ENCODE peak calls at places on chromosomes 2 and 18, in eight cellular contexts. E is heart left ventricle, D is BJ, A is GM13976, K is nephron progenitor cell, V is cardiac muscle cell, S is brain microvascular endothelial cell, L is GM20000. U is an unnamed sample.
A peak's percentile ranks its signal among the peaks of the same experiment; 100 is the strongest.

GRCh38 chr2:105744091-105744908 is 412 bp upstream of the NCK2 start:
- DNase-seq in L (peak; percentile 96), D (no peak), S (no peak), V (peak; percentile 68), E (peak; percentile 80), K (peak; percentile 77), A (peak; percentile 91), U (peak; percentile 59)

GRCh38 chr2:172480301-172481218 is 53.2 kb downstream of the ITGA6 start:
- DNase-seq in L (no peak), D (no peak), V (peak; percentile 51), E (peak; percentile 64), S (peak; percentile 12), K (peak; percentile 38), A (no peak), U (no peak)

GRCh38 chr2:233059797-233060499 is at the start of gene INPP5D:
- DNase-seq in L (peak; percentile 81), E (peak; percentile 71), A (peak; percentile 85), D (no peak), V (no peak), K (no peak), S (no peak), U (no peak)

GRCh38 chr2:239052720-239053665 is 205.1 kb downstream of the TWIST2 start:
- DNase-seq in S (no peak), V (no peak), K (no peak), A (no peak), D (no peak), E (no peak), L (no peak), U (no peak)

GRCh38 chr18:9876867-9877654 is 8.7 kb upstream of the TXNDC2 start:
- DNase-seq in K (no peak), E (no peak), V (peak; percentile 99), S (peak; percentile 92), L (no peak), D (peak; percentile 70), A (no peak), U (no peak)

GRCh38 chr2:28665041-28665704 is 86.5 kb upstream of the PPP1CB start:
- DNase-seq in D (peak; percentile 29), S (peak; percentile 54), K (no peak), V (peak; percentile 95), L (no peak), E (peak; percentile 71), A (no peak), U (no peak)

GRCh38 chr2:157783180-157783579 is 93.0 kb downstream of the ACVR1 start:
- DNase-seq in K (no peak), L (no peak), E (no peak), D (no peak), S (no peak), V (no peak), A (no peak), U (no peak)

GRCh38 chr2:230575640-230576324 is 136.9 kb upstream of the CAB39 start:
- DNase-seq in V (no peak), E (no peak), L (no peak), K (no peak), A (no peak), S (no peak), D (no peak), U (no peak)

GRCh38 chr2:70133521-70134348 is 46.5 kb downstream of the PCBP1 start:
- DNase-seq in D (no peak), V (peak; percentile 65), S (peak; percentile 34), E (no peak), L (peak; percentile 30), A (peak; percentile 32), K (no peak), U (no peak)

GRCh38 chr2:46991985-46992384 is 76.4 kb upstream of the MCFD2 start:
- DNase-seq in D (no peak), S (no peak), K (no peak), A (no peak), E (no peak), V (no peak), L (no peak), U (no peak)

GRCh38 chr2:46988733-46989481 is 73.3 kb upstream of the MCFD2 start:
- DNase-seq in K (peak; percentile 32), D (no peak), E (no peak), S (no peak), V (no peak), L (no peak), A (no peak), U (no peak)

GRCh38 chr2:46990231-46990588 is 74.6 kb upstream of the MCFD2 start:
- DNase-seq in K (no peak), A (no peak), D (no peak), V (no peak), E (no peak), S (no peak), L (no peak), U (no peak)

GRCh38 chr2:46988230-46988629 is 72.6 kb upstream of the MCFD2 start:
- DNase-seq in L (no peak), V (no peak), D (no peak), E (no peak), A (no peak), K (no peak), S (no peak), U (no peak)

DNA sequence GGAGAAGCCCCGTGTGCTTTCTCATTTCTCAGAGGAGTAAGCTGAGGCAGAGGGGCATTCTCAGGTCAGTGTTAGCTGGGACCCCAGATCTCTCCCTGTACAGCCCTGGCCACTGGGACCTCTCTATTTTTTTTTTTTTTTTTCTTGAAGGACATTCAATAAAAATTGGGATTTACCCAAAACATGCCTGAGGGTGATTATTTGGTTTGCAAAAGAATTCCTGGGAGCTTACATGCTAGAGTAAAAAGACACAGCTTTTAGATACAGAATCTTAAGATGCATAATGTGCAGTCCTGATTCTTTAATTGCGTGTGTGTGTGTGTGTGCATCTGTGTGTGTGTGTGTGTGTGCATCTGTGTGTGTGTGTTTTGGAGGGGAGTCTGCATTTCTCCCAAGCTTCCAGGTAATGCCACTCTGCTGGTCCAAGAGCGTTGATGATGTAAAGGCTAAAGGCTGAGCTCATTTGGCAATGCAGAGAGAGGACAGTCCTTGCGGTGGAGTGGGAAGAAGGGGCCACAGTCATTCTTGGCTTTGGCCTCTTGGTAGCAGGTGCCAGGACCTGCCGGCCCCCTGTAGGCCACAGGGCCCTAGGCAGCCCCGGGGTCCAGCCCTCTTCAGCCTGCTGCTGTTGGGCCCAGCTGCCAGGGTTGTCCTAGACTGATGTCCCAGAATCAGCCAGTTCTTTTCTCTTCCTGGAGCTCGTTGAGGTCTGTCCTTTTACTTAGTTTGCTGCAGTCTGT is 74.1 kb upstream of the MCFD2 start:
- DNase-seq in L (no peak), V (no peak), D (no peak), E (no peak), S (no peak), K (no peak), A (no peak), U (no peak)
- TF ChIP-seq CTCF in L (no peak), V (no peak), D (no peak), E (no peak), S (no peak), K (no peak), A (no peak), U (no peak)

GRCh38 chr2:228655341-228655740 is 473.9 kb upstream of the SPHKAP start:
- DNase-seq in S (no peak), V (no peak), E (no peak), L (no peak), K (no peak), D (no peak), A (no peak), U (no peak)

GRCh38 chr2:228654707-228655106 is 473.2 kb upstream of the SPHKAP start:
- DNase-seq in S (no peak), V (no peak), D (no peak), L (no peak), A (no peak), E (no peak), K (no peak), U (no peak)

GRCh38 chr2:228658998-228659397 is 477.5 kb upstream of the SPHKAP start:
- DNase-seq in V (peak; percentile 95), D (peak; percentile 49), A (no peak), S (peak; percentile 87), E (no peak), K (no peak), L (no peak), U (no peak)

GRCh38 chr2:228653884-228654283 is 472.4 kb upstream of the SPHKAP start:
- DNase-seq in V (no peak), K (no peak), D (no peak), A (no peak), E (no peak), S (no peak), L (no peak), U (no peak)

DNA sequence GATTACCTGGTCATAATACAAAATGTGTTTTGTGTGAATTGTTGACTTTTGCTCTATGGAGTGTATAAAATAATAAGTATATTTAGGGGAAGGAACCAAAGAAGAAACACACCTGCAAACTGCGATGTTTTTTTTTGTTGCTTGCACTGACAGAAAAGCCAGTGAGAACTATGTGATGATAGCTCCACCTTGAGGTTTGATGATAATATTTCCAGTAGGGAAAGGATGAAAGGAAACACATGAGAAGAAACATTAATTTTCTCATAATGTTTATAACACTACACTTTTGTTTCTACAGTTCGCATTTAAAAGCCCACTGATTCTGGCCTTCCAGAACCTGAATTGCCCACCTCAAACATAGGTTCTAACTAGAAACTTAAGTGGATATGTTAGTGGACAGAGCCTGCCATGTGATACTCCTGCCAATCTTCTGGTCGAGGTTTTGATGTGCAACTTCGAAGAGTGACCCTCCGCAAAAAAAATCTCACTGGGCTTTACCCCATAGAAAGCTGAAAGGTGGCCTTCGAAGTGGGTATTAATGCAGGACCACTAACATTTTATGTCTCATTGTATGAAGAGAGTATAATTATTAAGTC is 476.4 kb upstream of the SPHKAP start:
- DNase-seq in L (peak; percentile 8), K (no peak), D (no peak), S (no peak), E (no peak), A (no peak), V (peak; percentile 62), U (no peak)
- TF ChIP-seq CTCF in L (peak; percentile 22), K (peak; percentile 54), D (peak; percentile 57), S (peak; percentile 40), E (peak; percentile 37), A (peak; percentile 13), V (peak; percentile 47), U (peak; percentile 53)

GRCh38 chr2:30445266-30445821 is 1.7 kb upstream of the LCLAT1 start:
- DNase-seq in D (no peak), E (no peak), L (no peak), V (no peak), S (no peak), A (no peak), K (no peak), U (no peak)

GRCh38 chr2:30448308-30448707 is 1.3 kb downstream of the LCLAT1 start:
- DNase-seq in D (no peak), A (no peak), S (no peak), V (no peak), E (no peak), K (no peak), L (no peak), U (no peak)

GRCh38 chr2:30450025-30450424 is 3.0 kb downstream of the LCLAT1 start:
- DNase-seq in E (no peak), S (no peak), L (no peak), A (no peak), V (no peak), K (no peak), D (no peak), U (no peak)

GRCh38 chr2:30446602-30447148 is 371 bp upstream of the LCLAT1 start:
- DNase-seq in S (no peak), A (no peak), V (peak; percentile 30), L (no peak), K (no peak), E (no peak), D (no peak), U (no peak)

GRCh38 chr2:30447149-30448045 is at the start of gene LCLAT1:
- DNase-seq in L (peak; percentile 88), E (peak; percentile 87), V (peak; percentile 81), K (peak; percentile 79), D (no peak), A (peak; percentile 92), S (peak; percentile 57), U (peak; percentile 83)
- TF ChIP-seq CTCF in L (no peak), E (no peak), V (no peak), K (no peak), D (peak; percentile 22), A (no peak), S (peak; percentile 15), U (no peak)

GRCh38 chr2:198321522-198322088 is 517.2 kb downstream of the PLCL1 start:
- DNase-seq in E (no peak), V (peak; percentile 14), D (no peak), A (no peak), L (no peak), K (no peak), S (no peak), U (no peak)
- TF ChIP-seq CTCF in E (no peak), V (no peak), D (no peak), A (no peak), L (no peak), K (no peak), S (no peak), U (no peak)